ENCODE peak calls at places on chromosome X, in four cellular contexts. One of them, this sample, is unnamed.

GRCh38 chrX:109886122-109886761 is 116.7 kb upstream of the TMEM164 start:
- DNase-seq in HFFc6: peak
- DNase-seq in endothelial cell: peak
- DNase-seq in left colon: no peak
- DNase-seq in this sample: peak

GRCh38 chrX:153635788-153636668 is 11.0 kb upstream of the DUSP9 start:
- DNase-seq in left colon: no peak
- DNase-seq in HFFc6: peak
- DNase-seq in endothelial cell: peak
- DNase-seq in this sample: peak

GRCh38 chrX:79081895-79082512 is 62.5 kb upstream of the GPR174 start:
- DNase-seq in HFFc6: peak
- DNase-seq in endothelial cell: peak
- DNase-seq in left colon: no peak
- DNase-seq in this sample: no peak

GRCh38 chrX:7582191-7582590 is 260.8 kb upstream of the VCX start:
- DNase-seq in left colon: no peak
- DNase-seq in endothelial cell: no peak
- DNase-seq in HFFc6: no peak
- DNase-seq in this sample: no peak

GRCh38 chrX:48665991-48666390 is 17.6 kb upstream of the WAS start:
- DNase-seq in left colon: no peak
- DNase-seq in HFFc6: peak
- DNase-seq in endothelial cell: no peak
- DNase-seq in this sample: peak

GRCh38 chrX:149472620-149473019 is 32.5 kb downstream of the IDS start:
- DNase-seq in endothelial cell: no peak
- DNase-seq in HFFc6: no peak
- DNase-seq in left colon: no peak
- DNase-seq in this sample: no peak

GRCh38 chrX:6223516-6223915 is 5.2 kb downstream of the NLGN4X start:
- DNase-seq in HFFc6: no peak
- DNase-seq in endothelial cell: no peak
- DNase-seq in left colon: no peak
- DNase-seq in this sample: no peak

GRCh38 chrX:2412131-2412530 is 88.6 kb downstream of the DHRSX start:
- DNase-seq in left colon: no peak
- DNase-seq in endothelial cell: no peak
- DNase-seq in HFFc6: no peak
- DNase-seq in this sample: no peak

GRCh38 chrX:144612076-144612475 is 635.2 kb upstream of the SPANXN1 start:
- DNase-seq in endothelial cell: no peak
- DNase-seq in HFFc6: no peak
- DNase-seq in left colon: no peak
- DNase-seq in this sample: no peak

GRCh38 chrX:63713510-63713909 is 71.5 kb downstream of the ARHGEF9 start:
- DNase-seq in HFFc6: peak
- DNase-seq in endothelial cell: no peak
- DNase-seq in left colon: no peak
- DNase-seq in this sample: no peak

GRCh38 chrX:23666282-23666681 is 1.0 kb upstream of the PRDX4 start:
- DNase-seq in HFFc6: no peak
- DNase-seq in endothelial cell: no peak
- DNase-seq in left colon: no peak
- DNase-seq in this sample: no peak

GRCh38 chrX:41889317-41890025 is 33.9 kb downstream of the CASK start:
- DNase-seq in endothelial cell: no peak
- DNase-seq in left colon: no peak
- DNase-seq in HFFc6: peak
- DNase-seq in this sample: no peak

GRCh38 chrX:116318672-116319071 is 117.7 kb upstream of the SLC6A14 start:
- DNase-seq in endothelial cell: no peak
- DNase-seq in HFFc6: no peak
- DNase-seq in left colon: no peak
- DNase-seq in this sample: no peak

GRCh38 chrX:48721916-48722315 is 25.4 kb downstream of the SUV39H1 start:
- DNase-seq in endothelial cell: no peak
- DNase-seq in HFFc6: no peak
- DNase-seq in left colon: no peak
- DNase-seq in this sample: no peak

GRCh38 chrX:17637235-17637634 is 100.1 kb upstream of the SCML1 start:
- DNase-seq in HFFc6: no peak
- DNase-seq in endothelial cell: no peak
- DNase-seq in left colon: no peak
- DNase-seq in this sample: no peak

GRCh38 chrX:14801136-14801535 is 71.7 kb downstream of the FANCB start:
- DNase-seq in left colon: no peak
- DNase-seq in HFFc6: peak
- DNase-seq in endothelial cell: no peak
- DNase-seq in this sample: no peak

GRCh38 chrX:32966956-32967355 is 244.4 kb downstream of the DMD start:
- DNase-seq in left colon: no peak
- DNase-seq in HFFc6: no peak
- DNase-seq in endothelial cell: no peak
- DNase-seq in this sample: no peak

GRCh38 chrX:150094996-150095395 is 156.7 kb upstream of the EOLA2 start:
- DNase-seq in HFFc6: no peak
- DNase-seq in left colon: no peak
- DNase-seq in endothelial cell: no peak
- DNase-seq in this sample: no peak

GRCh38 chrX:75603833-75604232 is 81.0 kb upstream of the ZDHHC15 start:
- DNase-seq in HFFc6: peak
- DNase-seq in left colon: no peak
- DNase-seq in endothelial cell: no peak
- DNase-seq in this sample: no peak

GRCh38 chrX:46831620-46832327 is 5.1 kb upstream of the RP2 start:
- DNase-seq in HFFc6: peak
- DNase-seq in endothelial cell: no peak
- DNase-seq in left colon: no peak
- DNase-seq in this sample: peak

GRCh38 chrX:10156199-10157031 is at the start of gene CLCN4:
- DNase-seq in HFFc6: no peak
- DNase-seq in left colon: no peak
- DNase-seq in endothelial cell: peak
- DNase-seq in this sample: peak

GRCh38 chrX:30831082-30831481 is 58.0 kb downstream of the TAB3 start:
- DNase-seq in endothelial cell: no peak
- DNase-seq in left colon: no peak
- DNase-seq in HFFc6: no peak
- DNase-seq in this sample: no peak

GRCh38 chrX:1072637-1073377 is 139.6 kb downstream of the CRLF2 start:
- DNase-seq in endothelial cell: no peak
- DNase-seq in left colon: no peak
- DNase-seq in HFFc6: no peak
- DNase-seq in this sample: no peak

GRCh38 chrX:54087661-54088060 is 43.4 kb upstream of the PHF8 start:
- DNase-seq in left colon: no peak
- DNase-seq in HFFc6: no peak
- DNase-seq in endothelial cell: no peak
- DNase-seq in this sample: no peak

GRCh38 chrX:48466696-48467095 is 3.4 kb downstream of the SLC38A5 start:
- DNase-seq in endothelial cell: no peak
- DNase-seq in HFFc6: no peak
- DNase-seq in left colon: no peak
- DNase-seq in this sample: no peak

GRCh38 chrX:132426695-132427281 is 62.0 kb downstream of the MBNL3 start:
- DNase-seq in left colon: no peak
- DNase-seq in endothelial cell: no peak
- DNase-seq in HFFc6: peak
- DNase-seq in this sample: no peak

GRCh38 chrX:9857575-9857974 is 71.3 kb downstream of the SHROOM2 start:
- DNase-seq in left colon: no peak
- DNase-seq in HFFc6: no peak
- DNase-seq in endothelial cell: no peak
- DNase-seq in this sample: no peak

GRCh38 chrX:49853661-49854060 is 24.6 kb downstream of the PAGE4 start:
- DNase-seq in HFFc6: no peak
- DNase-seq in left colon: no peak
- DNase-seq in endothelial cell: no peak
- DNase-seq in this sample: no peak

GRCh38 chrX:19862634-19863236 is 24.7 kb downstream of the SH3KBP1 start:
- DNase-seq in endothelial cell: no peak
- DNase-seq in left colon: no peak
- DNase-seq in HFFc6: no peak
- DNase-seq in this sample: no peak